ENCODE peak calls at places on chromosome 22, in four cellular contexts. V, Q, K and Z are unnamed samples.
A peak's percentile ranks its signal among the peaks of the same experiment; 100 is the strongest.

GRCh38 chr22:49195636-49196035 is 632.0 kb downstream of the BRD1 start:
- DNase-seq in V (no peak), Q (peak; percentile 11), K (no peak), Z (no peak)

GRCh38 chr22:26592368-26593015 is 2.6 kb upstream of the TPST2 start:
- DNase-seq in V (peak; percentile 92), Q (no peak), K (no peak), Z (no peak)

GRCh38 chr22:37953437-37954179 is at the start of the genes C22orf23 and POLR2F:
- DNase-seq in V (peak; percentile 97), Q (peak; percentile 97), K (peak; percentile 39), Z (peak; percentile 91)

GRCh38 chr22:38214248-38215056 is 12.7 kb downstream of the MAFF start:
- DNase-seq in V (peak; percentile 94), Q (no peak), K (no peak), Z (peak; percentile 71)

GRCh38 chr22:37501176-37501609 is 15.0 kb upstream of the MFNG start:
- DNase-seq in V (no peak), Q (no peak), K (no peak), Z (peak; percentile 48)

GRCh38 chr22:32985899-32986772 is 72.0 kb downstream of the SYN3 start:
- DNase-seq in V (peak; percentile 65), Q (peak; percentile 79), K (no peak), Z (peak; percentile 68)

GRCh38 chr22:39144101-39144815 is 8.2 kb downstream of the CBX7 start:
- DNase-seq in V (peak; percentile 82), Q (no peak), K (no peak), Z (peak; percentile 45)

GRCh38 chr22:17117890-17118289 is 3.3 kb downstream of the TMEM121B start:
- DNase-seq in V (peak; percentile 40), Q (no peak), K (no peak), Z (no peak)

GRCh38 chr22:43658823-43659222 is 153.3 kb downstream of the EFCAB6 start:
- DNase-seq in V (no peak), Q (no peak), K (no peak), Z (peak; percentile 1)

GRCh38 chr22:24118689-24119384 is 62.5 kb upstream of the SUSD2 start:
- DNase-seq in V (no peak), Q (no peak), K (no peak), Z (no peak)

GRCh38 chr22:36955691-36956090 is 42.3 kb downstream of the CSF2RB start:
- DNase-seq in V (no peak), Q (no peak), K (no peak), Z (no peak)

GRCh38 chr22:47174096-47174495 is 411.6 kb downstream of the TBC1D22A start:
- DNase-seq in V (no peak), Q (peak; percentile 45), K (no peak), Z (no peak)

GRCh38 chr22:27850000-27850465 is 48.5 kb upstream of the MN1 start:
- DNase-seq in V (no peak), Q (no peak), K (no peak), Z (peak; percentile 60)

GRCh38 chr22:24219750-24220149 is 25.1 kb downstream of the GGT5 start:
- DNase-seq in V (no peak), Q (no peak), K (no peak), Z (no peak)

GRCh38 chr22:25360411-25360810 is 141.0 kb downstream of the CRYBB2 start:
- DNase-seq in V (no peak), Q (peak; percentile 51), K (no peak), Z (no peak)

GRCh38 chr22:37121887-37122591 is 12.5 kb upstream of the TMPRSS6 start:
- DNase-seq in V (peak; percentile 89), Q (no peak), K (peak; percentile 29), Z (peak; percentile 6)

GRCh38 chr22:37999236-37999635 is 14.9 kb upstream of the SOX10 start:
- DNase-seq in V (no peak), Q (no peak), K (no peak), Z (no peak)

GRCh38 chr22:42780070-42780540 is 59.4 kb upstream of the A4GALT start:
- DNase-seq in V (peak; percentile 94), Q (no peak), K (peak; percentile 84), Z (peak; percentile 95)

GRCh38 chr22:27045103-27045940 is 387.9 kb downstream of the MIAT start:
- DNase-seq in V (no peak), Q (no peak), K (peak; percentile 1), Z (peak; percentile 55)

GRCh38 chr22:24803064-24803542 is 2.9 kb upstream of the SGSM1 start:
- DNase-seq in V (peak; percentile 35), Q (peak; percentile 64), K (no peak), Z (no peak)

GRCh38 chr22:26168934-26169311 is 339 bp upstream of the SEZ6L start:
- DNase-seq in V (no peak), Q (no peak), K (no peak), Z (no peak)

GRCh38 chr22:17872491-17872890 is 98.2 kb upstream of the BID start:
- DNase-seq in V (no peak), Q (no peak), K (no peak), Z (peak; percentile 24)

GRCh38 chr22:33658775-33659174 is 261.5 kb downstream of the LARGE1 start:
- DNase-seq in V (no peak), Q (peak; percentile 88), K (no peak), Z (no peak)

GRCh38 chr22:39459681-39460080 is 2.9 kb downstream of the MGAT3 start:
- DNase-seq in V (no peak), Q (no peak), K (no peak), Z (no peak)

GRCh38 chr22:45934659-45935341 is 42.2 kb downstream of the WNT7B start:
- DNase-seq in V (no peak), Q (no peak), K (peak; percentile 80), Z (peak; percentile 92)
- H3K4me3 ChIP-seq in V (no peak overlapping the region), Q (no peak overlapping the region), K (peak overlapping the region; percentile 40), Z (no peak overlapping the region)

GRCh38 chr22:19854778-19855503 is at the start of the genes GNB1L and RTL10:
- DNase-seq in V (peak; percentile 98), Q (peak; percentile 96), K (peak; percentile 49), Z (peak; percentile 98)
- TF ChIP-seq CTCF in V (peak; percentile 6), Q (no peak), K (no peak), Z (peak; percentile 19)

DNA sequence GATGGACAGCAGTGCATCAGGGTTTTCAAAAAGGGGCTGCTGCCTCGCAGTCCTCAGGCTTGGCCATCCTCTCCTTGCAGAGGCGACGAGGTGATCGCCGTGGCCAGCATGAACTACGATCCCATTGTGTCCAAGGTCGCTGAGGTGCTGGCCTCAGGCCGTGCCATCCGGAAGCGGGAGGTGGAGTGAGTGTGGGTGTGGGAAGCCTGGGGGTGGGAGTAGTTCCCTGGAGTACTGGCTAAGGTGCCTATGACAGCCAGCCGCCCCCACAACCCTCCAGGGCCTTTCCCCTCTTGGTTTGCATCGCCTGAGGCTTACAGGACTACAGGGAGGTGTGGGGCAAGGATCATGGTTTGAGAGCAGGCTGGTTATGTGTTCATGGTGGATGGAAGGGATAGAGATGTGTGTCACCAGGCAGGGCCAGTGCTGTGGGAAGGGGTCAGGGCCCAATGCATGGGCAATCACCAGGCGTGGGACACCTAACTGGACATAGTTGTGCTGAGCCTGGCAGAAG is 2.1 kb upstream of the LZTR1 start:
- DNase-seq in V (no peak), Q (no peak), K (no peak), Z (no peak)
- H3K4me3 ChIP-seq in V (no peak overlapping the region), Q (peak overlapping the region; percentile 34), K (no peak overlapping the region), Z (peak overlapping the region; percentile 14)

GRCh38 chr22:35850831-35851230 is 133.2 kb downstream of the APOL5 start:
- DNase-seq in V (no peak), Q (no peak), K (no peak), Z (no peak)

GRCh38 chr22:35860087-35860733 is 142.5 kb downstream of the APOL5 start:
- DNase-seq in V (no peak), Q (no peak), K (no peak), Z (no peak)

GRCh38 chr22:35854334-35854733 is 136.7 kb downstream of the APOL5 start:
- DNase-seq in V (no peak), Q (no peak), K (no peak), Z (no peak)
- TF ChIP-seq CTCF in V (no peak), Q (no peak), K (no peak), Z (no peak)

DNA sequence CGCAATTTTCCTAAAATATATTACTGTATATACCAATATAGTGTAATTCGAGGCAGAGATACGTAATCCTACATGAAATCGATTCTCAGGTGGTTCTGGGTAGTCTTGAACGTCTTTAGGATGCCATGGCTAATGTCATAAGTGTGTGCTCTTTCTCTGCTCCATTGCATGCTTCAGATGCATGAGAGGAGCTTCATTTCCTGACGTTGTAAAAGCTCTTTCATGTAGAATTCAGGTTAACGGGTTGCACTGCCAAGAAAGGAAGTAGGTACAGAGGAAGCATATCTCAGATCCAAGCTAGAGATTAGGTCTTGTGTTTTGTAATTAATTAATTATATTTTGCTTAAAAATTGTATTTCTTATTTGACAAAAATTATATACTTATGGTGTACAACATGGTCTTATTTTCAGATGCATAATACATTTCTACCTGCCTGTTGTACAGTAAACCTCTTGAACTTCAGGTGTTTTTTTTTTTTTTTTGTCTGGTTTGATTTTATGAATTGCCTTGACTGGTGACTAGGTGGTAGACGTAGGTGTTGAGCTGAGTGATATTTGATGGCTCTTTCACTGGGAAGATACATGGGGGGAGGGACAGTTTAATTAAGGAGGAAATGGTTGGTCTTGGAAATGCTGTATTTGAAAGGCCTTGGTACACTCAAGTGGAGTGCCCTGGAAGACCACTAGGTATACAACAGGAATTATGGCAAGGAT is 9.3 kb downstream of the NUP50 start:
- DNase-seq in V (no peak), Q (no peak), K (no peak), Z (no peak)
- H3K4me3 ChIP-seq in V (no peak overlapping the region), Q (no peak overlapping the region), K (no peak overlapping the region), Z (no peak overlapping the region)

GRCh38 chr22:50252081-50253045 is 1.3 kb upstream of the HDAC10 start:
- DNase-seq in V (peak; percentile 72), Q (no peak), K (no peak), Z (peak; percentile 50)
- TF ChIP-seq CTCF in V (peak; percentile 69), Q (no peak), K (peak; percentile 76), Z (peak; percentile 79)

GRCh38 chr22:28978863-28979799 is 82.5 kb downstream of the C22orf31 start:
- DNase-seq in V (no peak), Q (no peak), K (no peak), Z (no peak)

GRCh38 chr22:28976588-28976987 is 85.0 kb downstream of the C22orf31 start:
- DNase-seq in V (peak; percentile 14), Q (no peak), K (no peak), Z (peak; percentile 84)

GRCh38 chr22:28977481-28977971 is 84.1 kb downstream of the C22orf31 start:
- DNase-seq in V (no peak), Q (no peak), K (no peak), Z (peak; percentile 72)

GRCh38 chr22:28977050-28977449 is 84.6 kb downstream of the C22orf31 start:
- DNase-seq in V (no peak), Q (no peak), K (no peak), Z (peak; percentile 34)

DNA sequence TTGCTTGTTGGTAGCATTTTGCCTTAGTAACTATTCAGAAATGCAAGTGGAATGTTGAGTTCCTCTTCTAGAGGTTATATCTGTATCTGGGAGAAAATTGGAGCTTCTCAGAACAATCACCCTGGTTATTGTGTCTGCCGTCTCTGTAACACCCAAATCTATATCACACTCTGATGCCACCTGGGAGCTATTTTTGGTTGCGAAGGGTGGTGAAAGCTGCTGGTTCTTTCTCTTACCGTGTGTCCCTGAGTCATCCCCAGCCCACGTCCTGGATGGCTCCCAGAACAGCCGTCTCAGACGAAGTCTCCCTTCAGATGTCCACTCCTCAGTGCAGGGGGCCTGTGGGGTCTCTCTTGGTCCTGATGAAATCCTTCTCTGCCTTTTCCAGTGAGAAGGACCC is 83.5 kb downstream of the C22orf31 start:
- DNase-seq in V (no peak), Q (no peak), K (no peak), Z (peak; percentile 53)
- H3K4me3 ChIP-seq in V (no peak overlapping the region), Q (no peak overlapping the region), K (peak overlapping the region; percentile 31), Z (no peak overlapping the region)